ENCODE peak calls at places on chromosomes 13 and 19, in ten cellular contexts. One of them, this sample, is unnamed.

GRCh38 chr13:93963266-93964131 is 516.0 kb downstream of the DCT start:
- DNase-seq in lung microvascular endothelial cell: peak; percentile 54
- DNase-seq in stimulated activated CD4-positive, alpha-beta T cell treated with anti-CD3 and anti-CD28 coated beads, Interleukin-12 subunit alpha, Interleukin-12 subunit beta, amount 100 ng/mL, for 24 hours: no peak
- DNase-seq in activated T-cell treated with anti-CD3 and anti-CD28 coated beads for 48 hours: no peak
- DNase-seq in GM10248: no peak
- DNase-seq in T-helper 1 cell: no peak
- DNase-seq in activated naive CD4-positive, alpha-beta T cell treated with anti-CD3 and anti-CD28 coated beads for 36 hours: no peak
- DNase-seq in left ventricle myocardium inferior: no peak
- DNase-seq in CD8-positive, alpha-beta memory T cell: no peak
- DNase-seq in LHCN-M2: peak; percentile 88
- DNase-seq in this sample: no peak

GRCh38 chr19:8576273-8576993 is 809 bp downstream of the MYO1F start:
- DNase-seq in lung microvascular endothelial cell: no peak
- DNase-seq in stimulated activated CD4-positive, alpha-beta T cell treated with anti-CD3 and anti-CD28 coated beads, Interleukin-12 subunit alpha, Interleukin-12 subunit beta, amount 100 ng/mL, for 24 hours: no peak
- DNase-seq in activated T-cell treated with anti-CD3 and anti-CD28 coated beads for 48 hours: no peak
- DNase-seq in GM10248: no peak
- DNase-seq in T-helper 1 cell: peak; percentile 46
- DNase-seq in activated naive CD4-positive, alpha-beta T cell treated with anti-CD3 and anti-CD28 coated beads for 36 hours: peak; percentile 31
- DNase-seq in left ventricle myocardium inferior: no peak
- DNase-seq in CD8-positive, alpha-beta memory T cell: no peak
- DNase-seq in LHCN-M2: no peak
- DNase-seq in this sample: no peak

GRCh38 chr19:43809762-43810696 is 7.8 kb upstream of the LYPD5 start:
- DNase-seq in lung microvascular endothelial cell: peak; percentile 78
- DNase-seq in stimulated activated CD4-positive, alpha-beta T cell treated with anti-CD3 and anti-CD28 coated beads, Interleukin-12 subunit alpha, Interleukin-12 subunit beta, amount 100 ng/mL, for 24 hours: no peak
- DNase-seq in activated T-cell treated with anti-CD3 and anti-CD28 coated beads for 48 hours: no peak
- DNase-seq in GM10248: peak; percentile 56
- DNase-seq in T-helper 1 cell: peak; percentile 56
- DNase-seq in activated naive CD4-positive, alpha-beta T cell treated with anti-CD3 and anti-CD28 coated beads for 36 hours: no peak
- DNase-seq in left ventricle myocardium inferior: no peak
- DNase-seq in CD8-positive, alpha-beta memory T cell: no peak
- DNase-seq in LHCN-M2: peak; percentile 59
- DNase-seq in this sample: no peak

GRCh38 chr13:30818323-30818960 is 83.1 kb downstream of the ALOX5AP start:
- DNase-seq in lung microvascular endothelial cell: peak; percentile 25
- DNase-seq in stimulated activated CD4-positive, alpha-beta T cell treated with anti-CD3 and anti-CD28 coated beads, Interleukin-12 subunit alpha, Interleukin-12 subunit beta, amount 100 ng/mL, for 24 hours: no peak
- DNase-seq in activated T-cell treated with anti-CD3 and anti-CD28 coated beads for 48 hours: no peak
- DNase-seq in GM10248: no peak
- DNase-seq in T-helper 1 cell: no peak
- DNase-seq in activated naive CD4-positive, alpha-beta T cell treated with anti-CD3 and anti-CD28 coated beads for 36 hours: no peak
- DNase-seq in left ventricle myocardium inferior: no peak
- DNase-seq in CD8-positive, alpha-beta memory T cell: no peak
- DNase-seq in LHCN-M2: peak; percentile 89
- DNase-seq in this sample: no peak

GRCh38 chr19:48842744-48843162 is 6.5 kb upstream of the HSD17B14 start:
- DNase-seq in lung microvascular endothelial cell: peak; percentile 73
- DNase-seq in stimulated activated CD4-positive, alpha-beta T cell treated with anti-CD3 and anti-CD28 coated beads, Interleukin-12 subunit alpha, Interleukin-12 subunit beta, amount 100 ng/mL, for 24 hours: no peak
- DNase-seq in activated T-cell treated with anti-CD3 and anti-CD28 coated beads for 48 hours: no peak
- DNase-seq in GM10248: peak; percentile 69
- DNase-seq in T-helper 1 cell: peak; percentile 42
- DNase-seq in activated naive CD4-positive, alpha-beta T cell treated with anti-CD3 and anti-CD28 coated beads for 36 hours: peak; percentile 70
- DNase-seq in left ventricle myocardium inferior: no peak
- DNase-seq in CD8-positive, alpha-beta memory T cell: peak; percentile 58
- DNase-seq in LHCN-M2: peak; percentile 46
- DNase-seq in this sample: no peak

GRCh38 chr13:65292488-65292901 is 1937.6 kb downstream of the PCDH9 start:
- DNase-seq in lung microvascular endothelial cell: no peak
- DNase-seq in stimulated activated CD4-positive, alpha-beta T cell treated with anti-CD3 and anti-CD28 coated beads, Interleukin-12 subunit alpha, Interleukin-12 subunit beta, amount 100 ng/mL, for 24 hours: no peak
- DNase-seq in activated T-cell treated with anti-CD3 and anti-CD28 coated beads for 48 hours: no peak
- DNase-seq in GM10248: no peak
- DNase-seq in T-helper 1 cell: no peak
- DNase-seq in activated naive CD4-positive, alpha-beta T cell treated with anti-CD3 and anti-CD28 coated beads for 36 hours: no peak
- DNase-seq in left ventricle myocardium inferior: no peak
- DNase-seq in CD8-positive, alpha-beta memory T cell: no peak
- DNase-seq in LHCN-M2: peak; percentile 6
- DNase-seq in this sample: no peak

GRCh38 chr13:23140492-23140891 is 40.3 kb upstream of the SGCG start:
- DNase-seq in lung microvascular endothelial cell: no peak
- DNase-seq in stimulated activated CD4-positive, alpha-beta T cell treated with anti-CD3 and anti-CD28 coated beads, Interleukin-12 subunit alpha, Interleukin-12 subunit beta, amount 100 ng/mL, for 24 hours: no peak
- DNase-seq in activated T-cell treated with anti-CD3 and anti-CD28 coated beads for 48 hours: no peak
- DNase-seq in GM10248: no peak
- DNase-seq in T-helper 1 cell: no peak
- DNase-seq in activated naive CD4-positive, alpha-beta T cell treated with anti-CD3 and anti-CD28 coated beads for 36 hours: no peak
- DNase-seq in left ventricle myocardium inferior: no peak
- DNase-seq in CD8-positive, alpha-beta memory T cell: no peak
- DNase-seq in LHCN-M2: peak; percentile 80
- DNase-seq in this sample: no peak

GRCh38 chr19:31270897-31271568 is 78.2 kb downstream of the TSHZ3 start:
- DNase-seq in lung microvascular endothelial cell: no peak
- DNase-seq in stimulated activated CD4-positive, alpha-beta T cell treated with anti-CD3 and anti-CD28 coated beads, Interleukin-12 subunit alpha, Interleukin-12 subunit beta, amount 100 ng/mL, for 24 hours: no peak
- DNase-seq in activated T-cell treated with anti-CD3 and anti-CD28 coated beads for 48 hours: no peak
- DNase-seq in GM10248: no peak
- DNase-seq in T-helper 1 cell: no peak
- DNase-seq in activated naive CD4-positive, alpha-beta T cell treated with anti-CD3 and anti-CD28 coated beads for 36 hours: no peak
- DNase-seq in left ventricle myocardium inferior: no peak
- DNase-seq in CD8-positive, alpha-beta memory T cell: no peak
- DNase-seq in LHCN-M2: peak; percentile 41
- DNase-seq in this sample: no peak

GRCh38 chr13:19050901-19051300 is 130.7 kb downstream of the TUBA3C start:
- DNase-seq in lung microvascular endothelial cell: no peak
- DNase-seq in stimulated activated CD4-positive, alpha-beta T cell treated with anti-CD3 and anti-CD28 coated beads, Interleukin-12 subunit alpha, Interleukin-12 subunit beta, amount 100 ng/mL, for 24 hours: no peak
- DNase-seq in activated T-cell treated with anti-CD3 and anti-CD28 coated beads for 48 hours: no peak
- DNase-seq in GM10248: no peak
- DNase-seq in T-helper 1 cell: no peak
- DNase-seq in activated naive CD4-positive, alpha-beta T cell treated with anti-CD3 and anti-CD28 coated beads for 36 hours: no peak
- DNase-seq in left ventricle myocardium inferior: no peak
- DNase-seq in CD8-positive, alpha-beta memory T cell: no peak
- DNase-seq in LHCN-M2: no peak
- DNase-seq in this sample: no peak

GRCh38 chr19:10209305-10209704 is 14.6 kb upstream of the DNMT1 start:
- DNase-seq in lung microvascular endothelial cell: no peak
- DNase-seq in stimulated activated CD4-positive, alpha-beta T cell treated with anti-CD3 and anti-CD28 coated beads, Interleukin-12 subunit alpha, Interleukin-12 subunit beta, amount 100 ng/mL, for 24 hours: no peak
- DNase-seq in activated T-cell treated with anti-CD3 and anti-CD28 coated beads for 48 hours: no peak
- DNase-seq in GM10248: no peak
- DNase-seq in T-helper 1 cell: no peak
- DNase-seq in activated naive CD4-positive, alpha-beta T cell treated with anti-CD3 and anti-CD28 coated beads for 36 hours: no peak
- DNase-seq in left ventricle myocardium inferior: no peak
- DNase-seq in CD8-positive, alpha-beta memory T cell: no peak
- DNase-seq in LHCN-M2: peak; percentile 69
- DNase-seq in this sample: no peak

GRCh38 chr19:29479941-29480340 is 45.9 kb upstream of the VSTM2B start:
- DNase-seq in lung microvascular endothelial cell: no peak
- DNase-seq in stimulated activated CD4-positive, alpha-beta T cell treated with anti-CD3 and anti-CD28 coated beads, Interleukin-12 subunit alpha, Interleukin-12 subunit beta, amount 100 ng/mL, for 24 hours: no peak
- DNase-seq in activated T-cell treated with anti-CD3 and anti-CD28 coated beads for 48 hours: no peak
- DNase-seq in GM10248: no peak
- DNase-seq in T-helper 1 cell: no peak
- DNase-seq in activated naive CD4-positive, alpha-beta T cell treated with anti-CD3 and anti-CD28 coated beads for 36 hours: no peak
- DNase-seq in left ventricle myocardium inferior: no peak
- DNase-seq in CD8-positive, alpha-beta memory T cell: no peak
- DNase-seq in LHCN-M2: no peak
- DNase-seq in this sample: no peak

GRCh38 chr13:43134896-43135295 is 111.5 kb downstream of the DNAJC15 start:
- DNase-seq in lung microvascular endothelial cell: no peak
- DNase-seq in stimulated activated CD4-positive, alpha-beta T cell treated with anti-CD3 and anti-CD28 coated beads, Interleukin-12 subunit alpha, Interleukin-12 subunit beta, amount 100 ng/mL, for 24 hours: no peak
- DNase-seq in activated T-cell treated with anti-CD3 and anti-CD28 coated beads for 48 hours: no peak
- DNase-seq in GM10248: no peak
- DNase-seq in T-helper 1 cell: no peak
- DNase-seq in activated naive CD4-positive, alpha-beta T cell treated with anti-CD3 and anti-CD28 coated beads for 36 hours: no peak
- DNase-seq in left ventricle myocardium inferior: no peak
- DNase-seq in CD8-positive, alpha-beta memory T cell: no peak
- DNase-seq in LHCN-M2: no peak
- DNase-seq in this sample: no peak

GRCh38 chr19:56596676-56597075 is 1.6 kb downstream of the ZNF71 start:
- DNase-seq in lung microvascular endothelial cell: peak; percentile 72
- DNase-seq in stimulated activated CD4-positive, alpha-beta T cell treated with anti-CD3 and anti-CD28 coated beads, Interleukin-12 subunit alpha, Interleukin-12 subunit beta, amount 100 ng/mL, for 24 hours: no peak
- DNase-seq in activated T-cell treated with anti-CD3 and anti-CD28 coated beads for 48 hours: no peak
- DNase-seq in GM10248: no peak
- DNase-seq in T-helper 1 cell: no peak
- DNase-seq in activated naive CD4-positive, alpha-beta T cell treated with anti-CD3 and anti-CD28 coated beads for 36 hours: no peak
- DNase-seq in left ventricle myocardium inferior: no peak
- DNase-seq in CD8-positive, alpha-beta memory T cell: no peak
- DNase-seq in LHCN-M2: no peak
- DNase-seq in this sample: no peak

GRCh38 chr19:46659151-46660007 is 1.6 kb downstream of the DACT3 start:
- DNase-seq in lung microvascular endothelial cell: no peak
- DNase-seq in stimulated activated CD4-positive, alpha-beta T cell treated with anti-CD3 and anti-CD28 coated beads, Interleukin-12 subunit alpha, Interleukin-12 subunit beta, amount 100 ng/mL, for 24 hours: no peak
- DNase-seq in activated T-cell treated with anti-CD3 and anti-CD28 coated beads for 48 hours: no peak
- DNase-seq in GM10248: peak; percentile 13
- DNase-seq in T-helper 1 cell: no peak
- DNase-seq in activated naive CD4-positive, alpha-beta T cell treated with anti-CD3 and anti-CD28 coated beads for 36 hours: peak; percentile 29
- DNase-seq in left ventricle myocardium inferior: no peak
- DNase-seq in CD8-positive, alpha-beta memory T cell: no peak
- DNase-seq in LHCN-M2: no peak
- DNase-seq in this sample: no peak

GRCh38 chr13:21913010-21913409 is 242.1 kb downstream of the FGF9 start:
- DNase-seq in lung microvascular endothelial cell: no peak
- DNase-seq in stimulated activated CD4-positive, alpha-beta T cell treated with anti-CD3 and anti-CD28 coated beads, Interleukin-12 subunit alpha, Interleukin-12 subunit beta, amount 100 ng/mL, for 24 hours: no peak
- DNase-seq in activated T-cell treated with anti-CD3 and anti-CD28 coated beads for 48 hours: no peak
- DNase-seq in GM10248: peak; percentile 34
- DNase-seq in T-helper 1 cell: peak; percentile 2
- DNase-seq in activated naive CD4-positive, alpha-beta T cell treated with anti-CD3 and anti-CD28 coated beads for 36 hours: no peak
- DNase-seq in left ventricle myocardium inferior: no peak
- DNase-seq in CD8-positive, alpha-beta memory T cell: no peak
- DNase-seq in LHCN-M2: no peak
- DNase-seq in this sample: no peak

GRCh38 chr13:109625156-109625555 is 161.2 kb downstream of the IRS2 start:
- DNase-seq in lung microvascular endothelial cell: no peak
- DNase-seq in stimulated activated CD4-positive, alpha-beta T cell treated with anti-CD3 and anti-CD28 coated beads, Interleukin-12 subunit alpha, Interleukin-12 subunit beta, amount 100 ng/mL, for 24 hours: no peak
- DNase-seq in activated T-cell treated with anti-CD3 and anti-CD28 coated beads for 48 hours: no peak
- DNase-seq in GM10248: no peak
- DNase-seq in T-helper 1 cell: no peak
- DNase-seq in activated naive CD4-positive, alpha-beta T cell treated with anti-CD3 and anti-CD28 coated beads for 36 hours: no peak
- DNase-seq in left ventricle myocardium inferior: no peak
- DNase-seq in CD8-positive, alpha-beta memory T cell: no peak
- DNase-seq in LHCN-M2: no peak
- DNase-seq in this sample: no peak

GRCh38 chr19:38658462-38659306 is 11.2 kb downstream of the ACTN4 start:
- DNase-seq in lung microvascular endothelial cell: peak; percentile 82
- DNase-seq in stimulated activated CD4-positive, alpha-beta T cell treated with anti-CD3 and anti-CD28 coated beads, Interleukin-12 subunit alpha, Interleukin-12 subunit beta, amount 100 ng/mL, for 24 hours: no peak
- DNase-seq in activated T-cell treated with anti-CD3 and anti-CD28 coated beads for 48 hours: no peak
- DNase-seq in GM10248: no peak
- DNase-seq in T-helper 1 cell: no peak
- DNase-seq in activated naive CD4-positive, alpha-beta T cell treated with anti-CD3 and anti-CD28 coated beads for 36 hours: no peak
- DNase-seq in left ventricle myocardium inferior: no peak
- DNase-seq in CD8-positive, alpha-beta memory T cell: no peak
- DNase-seq in LHCN-M2: peak; percentile 99
- DNase-seq in this sample: no peak

GRCh38 chr13:98103942-98104880 is 38.7 kb upstream of the FARP1 start:
- DNase-seq in lung microvascular endothelial cell: no peak
- DNase-seq in stimulated activated CD4-positive, alpha-beta T cell treated with anti-CD3 and anti-CD28 coated beads, Interleukin-12 subunit alpha, Interleukin-12 subunit beta, amount 100 ng/mL, for 24 hours: no peak
- DNase-seq in activated T-cell treated with anti-CD3 and anti-CD28 coated beads for 48 hours: no peak
- DNase-seq in GM10248: no peak
- DNase-seq in T-helper 1 cell: no peak
- DNase-seq in activated naive CD4-positive, alpha-beta T cell treated with anti-CD3 and anti-CD28 coated beads for 36 hours: no peak
- DNase-seq in left ventricle myocardium inferior: no peak
- DNase-seq in CD8-positive, alpha-beta memory T cell: no peak
- DNase-seq in LHCN-M2: peak; percentile 35
- DNase-seq in this sample: no peak

GRCh38 chr13:23509781-23510543 is 60.2 kb upstream of the TNFRSF19 start:
- DNase-seq in lung microvascular endothelial cell: no peak
- DNase-seq in stimulated activated CD4-positive, alpha-beta T cell treated with anti-CD3 and anti-CD28 coated beads, Interleukin-12 subunit alpha, Interleukin-12 subunit beta, amount 100 ng/mL, for 24 hours: no peak
- DNase-seq in activated T-cell treated with anti-CD3 and anti-CD28 coated beads for 48 hours: no peak
- DNase-seq in GM10248: no peak
- DNase-seq in T-helper 1 cell: no peak
- DNase-seq in activated naive CD4-positive, alpha-beta T cell treated with anti-CD3 and anti-CD28 coated beads for 36 hours: no peak
- DNase-seq in left ventricle myocardium inferior: no peak
- DNase-seq in CD8-positive, alpha-beta memory T cell: no peak
- DNase-seq in LHCN-M2: peak; percentile 72
- DNase-seq in this sample: no peak

GRCh38 chr13:40993987-40994386 is 25.1 kb downstream of the ELF1 start:
- DNase-seq in lung microvascular endothelial cell: no peak
- DNase-seq in stimulated activated CD4-positive, alpha-beta T cell treated with anti-CD3 and anti-CD28 coated beads, Interleukin-12 subunit alpha, Interleukin-12 subunit beta, amount 100 ng/mL, for 24 hours: no peak
- DNase-seq in activated T-cell treated with anti-CD3 and anti-CD28 coated beads for 48 hours: no peak
- DNase-seq in GM10248: no peak
- DNase-seq in T-helper 1 cell: no peak
- DNase-seq in activated naive CD4-positive, alpha-beta T cell treated with anti-CD3 and anti-CD28 coated beads for 36 hours: no peak
- DNase-seq in left ventricle myocardium inferior: no peak
- DNase-seq in CD8-positive, alpha-beta memory T cell: no peak
- DNase-seq in LHCN-M2: no peak
- DNase-seq in this sample: no peak

GRCh38 chr13:49649244-49649962 is 21.1 kb downstream of the ARL11 start:
- DNase-seq in lung microvascular endothelial cell: peak; percentile 43
- DNase-seq in stimulated activated CD4-positive, alpha-beta T cell treated with anti-CD3 and anti-CD28 coated beads, Interleukin-12 subunit alpha, Interleukin-12 subunit beta, amount 100 ng/mL, for 24 hours: no peak
- DNase-seq in activated T-cell treated with anti-CD3 and anti-CD28 coated beads for 48 hours: no peak
- DNase-seq in GM10248: no peak
- DNase-seq in T-helper 1 cell: no peak
- DNase-seq in activated naive CD4-positive, alpha-beta T cell treated with anti-CD3 and anti-CD28 coated beads for 36 hours: no peak
- DNase-seq in left ventricle myocardium inferior: no peak
- DNase-seq in CD8-positive, alpha-beta memory T cell: no peak
- DNase-seq in LHCN-M2: peak; percentile 44
- DNase-seq in this sample: no peak

GRCh38 chr13:21670883-21671792 is at the start of gene FGF9:
- DNase-seq in lung microvascular endothelial cell: peak; percentile 82
- DNase-seq in stimulated activated CD4-positive, alpha-beta T cell treated with anti-CD3 and anti-CD28 coated beads, Interleukin-12 subunit alpha, Interleukin-12 subunit beta, amount 100 ng/mL, for 24 hours: peak; percentile 62
- DNase-seq in activated T-cell treated with anti-CD3 and anti-CD28 coated beads for 48 hours: peak; percentile 77
- DNase-seq in GM10248: peak; percentile 87
- DNase-seq in T-helper 1 cell: peak; percentile 85
- DNase-seq in activated naive CD4-positive, alpha-beta T cell treated with anti-CD3 and anti-CD28 coated beads for 36 hours: peak; percentile 79
- DNase-seq in left ventricle myocardium inferior: peak; percentile 76
- DNase-seq in CD8-positive, alpha-beta memory T cell: peak; percentile 87
- DNase-seq in LHCN-M2: peak; percentile 69
- DNase-seq in this sample: peak; percentile 80

GRCh38 chr19:11481777-11482383 is 1.0 kb upstream of the ELAVL3 start:
- DNase-seq in lung microvascular endothelial cell: peak; percentile 83
- DNase-seq in stimulated activated CD4-positive, alpha-beta T cell treated with anti-CD3 and anti-CD28 coated beads, Interleukin-12 subunit alpha, Interleukin-12 subunit beta, amount 100 ng/mL, for 24 hours: peak; percentile 53
- DNase-seq in activated T-cell treated with anti-CD3 and anti-CD28 coated beads for 48 hours: peak; percentile 83
- DNase-seq in GM10248: peak; percentile 91
- DNase-seq in T-helper 1 cell: peak; percentile 77
- DNase-seq in activated naive CD4-positive, alpha-beta T cell treated with anti-CD3 and anti-CD28 coated beads for 36 hours: peak; percentile 86
- DNase-seq in left ventricle myocardium inferior: peak; percentile 67
- DNase-seq in CD8-positive, alpha-beta memory T cell: peak; percentile 67
- DNase-seq in LHCN-M2: peak; percentile 76
- DNase-seq in this sample: peak; percentile 76

GRCh38 chr13:51995677-51996551 is 15.3 kb downstream of the ATP7B start:
- DNase-seq in lung microvascular endothelial cell: no peak
- DNase-seq in stimulated activated CD4-positive, alpha-beta T cell treated with anti-CD3 and anti-CD28 coated beads, Interleukin-12 subunit alpha, Interleukin-12 subunit beta, amount 100 ng/mL, for 24 hours: no peak
- DNase-seq in activated T-cell treated with anti-CD3 and anti-CD28 coated beads for 48 hours: no peak
- DNase-seq in GM10248: no peak
- DNase-seq in T-helper 1 cell: no peak
- DNase-seq in activated naive CD4-positive, alpha-beta T cell treated with anti-CD3 and anti-CD28 coated beads for 36 hours: no peak
- DNase-seq in left ventricle myocardium inferior: peak; percentile 35
- DNase-seq in CD8-positive, alpha-beta memory T cell: no peak
- DNase-seq in LHCN-M2: no peak
- DNase-seq in this sample: no peak